ENCODE peak calls at places on chromosomes 2 and 18, in seven cellular contexts. K is H1, X is A549, P is ovary, D is stomach, I is suprapubic skin, M is sigmoid colon. V is an unnamed sample.

GRCh38 chr2:197704434-197705142 is 581 bp upstream of the MARS2 start:
- DNase-seq in X (no peak), M (no peak), D (no peak), P (no peak), I (no peak), K (no peak), V (no peak)

GRCh38 chr2:217653240-217653639 is 349.6 kb downstream of the TNS1 start:
- DNase-seq in D (no peak), X (peak; percentile 91), P (peak; percentile 67), K (no peak), I (peak; percentile 87), M (peak; percentile 87), V (no peak)

GRCh38 chr2:96353032-96353561 is 17.5 kb downstream of the NCAPH start:
- DNase-seq in P (peak; percentile 37), M (no peak), D (no peak), I (no peak), K (no peak), X (no peak), V (no peak)

GRCh38 chr18:51957001-51957400 is 383.0 kb upstream of the DCC start:
- DNase-seq in X (no peak), K (no peak), D (no peak), P (no peak), I (no peak), M (no peak), V (no peak)

GRCh38 chr2:75772908-75773630 is 62.4 kb upstream of the GCFC2 start:
- DNase-seq in D (no peak), P (no peak), M (no peak), X (no peak), K (peak; percentile 19), I (no peak), V (no peak)

GRCh38 chr18:58756148-58756547 is 84.9 kb downstream of the MALT1 start:
- DNase-seq in D (no peak), K (no peak), X (no peak), P (no peak), I (no peak), M (no peak), V (peak; percentile 42)

GRCh38 chr18:731185-731584 is 18.8 kb upstream of the ENOSF1 start:
- DNase-seq in I (no peak), D (no peak), M (no peak), X (no peak), P (no peak), K (no peak), V (no peak)

GRCh38 chr2:233705911-233706506 is 6.7 kb upstream of the UGT1A5 start:
- DNase-seq in X (peak; percentile 70), P (no peak), M (no peak), K (no peak), D (peak; percentile 91), I (no peak), V (no peak)

GRCh38 chr2:37585982-37586621 is 85.3 kb downstream of the CDC42EP3 start:
- DNase-seq in D (peak; percentile 28), X (peak; percentile 71), I (no peak), K (no peak), P (peak; percentile 47), M (peak; percentile 80), V (peak; percentile 93)

GRCh38 chr2:5563411-5563810 is 128.8 kb upstream of the SOX11 start:
- DNase-seq in D (no peak), I (no peak), X (no peak), P (no peak), K (no peak), M (no peak), V (no peak)

GRCh38 chr2:68772109-68772508 is 37.5 kb downstream of the ARHGAP25 start:
- DNase-seq in K (no peak), M (no peak), D (no peak), X (no peak), P (no peak), I (no peak), V (no peak)

GRCh38 chr18:39647627-39648502 is 2082.3 kb upstream of the CELF4 start:
- DNase-seq in I (no peak), K (no peak), X (peak; percentile 1), P (no peak), M (no peak), D (no peak), V (no peak)

GRCh38 chr2:29080886-29081743 is 6.8 kb upstream of the PCARE start:
- DNase-seq in M (no peak), X (no peak), I (no peak), D (no peak), P (no peak), K (no peak), V (no peak)

GRCh38 chr2:119536209-119536608 is 8.0 kb upstream of the CFAP221 start:
- DNase-seq in K (no peak), M (no peak), X (no peak), I (no peak), D (no peak), P (no peak), V (no peak)

GRCh38 chr2:37414470-37414949 is 70.1 kb downstream of the QPCT start:
- DNase-seq in M (peak; percentile 74), P (no peak), K (no peak), D (no peak), I (no peak), X (peak; percentile 68), V (no peak)

DNA sequence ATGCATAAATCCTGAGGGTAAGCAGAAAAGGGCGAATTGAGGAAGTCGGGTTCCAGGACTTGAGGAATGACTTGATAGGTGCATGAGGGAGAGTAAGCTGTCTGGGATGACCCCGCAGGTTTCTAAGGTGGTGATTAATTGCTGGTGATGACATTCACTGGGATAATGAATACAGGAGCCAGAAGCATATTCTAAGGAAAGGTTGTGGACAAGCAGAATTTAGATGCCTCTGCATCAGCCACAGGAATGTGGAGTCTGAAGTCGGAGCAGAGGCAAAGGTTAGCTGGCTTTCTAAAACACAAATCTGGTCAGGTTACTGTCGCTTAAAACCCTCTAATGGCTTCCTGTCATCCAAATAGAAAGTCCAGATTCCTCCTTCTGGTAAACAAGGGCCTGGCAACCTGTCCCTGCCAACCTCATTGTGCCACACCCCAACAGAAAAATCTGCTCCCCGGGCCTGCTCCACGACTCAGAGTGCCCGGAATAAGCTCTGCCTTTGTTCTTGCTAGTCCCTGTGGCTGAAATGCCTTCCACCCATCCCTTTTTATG is 11.4 kb upstream of the TMEM214 start:
- DNase-seq in X (peak; percentile 25), D (peak; percentile 40), P (no peak), K (no peak), I (no peak), M (no peak), V (no peak)
- H3K27ac ChIP-seq in X (peak overlapping the region; percentile 32), D (no peak overlapping the region), P (peak overlapping the region; percentile 74), K (no peak overlapping the region), I (peak overlapping the region; percentile 75), M (no peak overlapping the region), V (no peak overlapping the region)

GRCh38 chr2:179435021-179435420 is 170.4 kb upstream of the SESTD1 start:
- DNase-seq in K (no peak), I (no peak), P (no peak), D (no peak), X (no peak), M (no peak), V (no peak)

GRCh38 chr2:179429597-179429996 is 165.0 kb upstream of the SESTD1 start:
- DNase-seq in P (no peak), I (no peak), X (no peak), M (no peak), K (no peak), D (no peak), V (no peak)

GRCh38 chr2:179437430-179437829 is 172.8 kb upstream of the SESTD1 start:
- DNase-seq in I (no peak), D (no peak), X (no peak), M (no peak), P (no peak), K (no peak), V (no peak)

GRCh38 chr2:179438653-179439052 is 174.0 kb upstream of the SESTD1 start:
- DNase-seq in I (no peak), K (no peak), M (no peak), D (no peak), X (no peak), P (no peak), V (no peak)

GRCh38 chr2:179434357-179434756 is 169.7 kb upstream of the SESTD1 start:
- DNase-seq in D (no peak), X (no peak), P (no peak), M (no peak), K (no peak), I (no peak), V (no peak)
- TF ChIP-seq EP300 in D (no peak), X (no peak), P (no peak), M (no peak), K (no peak), I (no peak), V (no peak)

GRCh38 chr2:72895759-72896281 is 8.6 kb downstream of the SPR start:
- DNase-seq in M (no peak), P (no peak), K (no peak), D (peak; percentile 79), X (no peak), I (no peak), V (no peak)

GRCh38 chr2:72894466-72894865 is 7.3 kb downstream of the SPR start:
- DNase-seq in P (no peak), K (no peak), D (no peak), X (no peak), M (no peak), I (no peak), V (no peak)

GRCh38 chr2:72896446-72896845 is 9.2 kb downstream of the SPR start:
- DNase-seq in I (no peak), X (no peak), K (no peak), D (no peak), M (no peak), P (no peak), V (no peak)

GRCh38 chr2:72893594-72894319 is 6.5 kb downstream of the SPR start:
- DNase-seq in K (no peak), I (no peak), X (peak; percentile 82), M (no peak), P (no peak), D (no peak), V (no peak)

DNA sequence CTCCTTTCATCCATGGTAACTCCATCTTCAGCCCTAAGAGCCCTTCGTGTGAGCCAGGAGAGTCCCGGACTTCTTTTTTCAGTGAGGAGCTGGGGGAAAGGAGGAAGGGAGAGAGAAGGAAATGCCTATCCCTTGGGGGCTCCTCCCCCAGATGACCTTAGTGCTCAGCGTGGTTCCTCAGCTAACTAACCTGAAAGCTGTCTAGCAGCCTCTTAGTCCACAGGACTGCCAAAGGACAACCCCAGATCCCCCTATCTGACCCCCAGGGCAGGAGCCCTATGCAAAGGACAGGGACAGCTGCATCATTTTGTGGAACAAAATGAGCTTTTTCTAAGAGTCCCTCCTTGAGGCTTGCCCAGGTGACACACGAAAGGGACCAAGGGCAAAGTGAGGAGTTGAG is 7.9 kb downstream of the SPR start:
- DNase-seq in D (no peak), K (no peak), X (no peak), M (no peak), I (no peak), P (no peak), V (no peak)
- H3K27ac ChIP-seq in D (no peak overlapping the region), K (no peak overlapping the region), X (no peak overlapping the region), M (no peak overlapping the region), I (no peak overlapping the region), P (no peak overlapping the region), V (no peak overlapping the region)

DNA sequence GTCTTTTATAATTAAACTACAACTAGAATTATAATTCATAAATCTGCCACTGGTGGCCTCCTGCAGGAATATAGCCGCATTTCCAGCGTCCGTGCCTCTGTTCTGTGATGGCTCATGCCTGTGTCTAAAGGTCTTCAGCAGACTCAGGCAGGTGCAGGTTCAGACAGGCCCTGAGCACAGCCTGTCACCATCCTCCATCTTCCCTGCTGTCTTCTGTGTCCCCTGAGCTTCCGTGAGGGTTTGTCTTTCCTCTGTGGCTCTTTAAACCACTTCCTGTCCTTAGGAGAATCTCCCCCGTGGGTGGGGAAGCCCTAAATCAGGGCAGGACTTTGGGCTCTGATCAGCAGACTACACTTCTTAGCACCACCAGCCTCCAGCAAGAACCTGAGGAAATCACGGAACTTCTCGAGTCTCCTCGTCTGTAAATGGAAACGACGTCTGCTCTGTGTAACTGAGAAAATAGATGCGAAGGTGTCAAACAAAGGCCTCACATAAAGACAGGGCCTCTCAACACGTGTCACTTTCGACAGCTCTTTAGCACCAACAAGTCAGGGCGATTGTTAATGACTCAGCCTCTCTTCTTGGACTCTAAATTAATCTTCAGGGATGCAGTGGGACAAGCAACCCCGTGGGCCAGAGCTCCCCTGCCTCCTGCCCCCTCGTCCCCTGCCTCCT is 24.1 kb upstream of the NFATC1 start:
- DNase-seq in M (no peak), I (no peak), D (no peak), P (no peak), X (no peak), K (no peak), V (no peak)
- TF ChIP-seq EP300 in M (no peak), I (no peak), D (no peak), P (no peak), X (no peak), K (no peak), V (no peak)

V was measured in esophagus muscularis mucosa.